ENCODE peak calls at places on chromosome X, in four cellular contexts. V is adrenal gland, M is left ventricle myocardium inferior, K is ascending aorta. C is an unnamed sample.
A peak's percentile ranks its signal among the peaks of the same experiment; 100 is the strongest.

GRCh38 chrX:84133023-84133422 is 55.0 kb downstream of the RPS6KA6 start:
- DNase-seq in V (no peak), M (no peak), K (no peak), C (no peak)

GRCh38 chrX:97016106-97016505 is 132.4 kb downstream of the RPA4 start:
- DNase-seq in V (no peak), M (no peak), K (no peak), C (no peak)

GRCh38 chrX:20361081-20361889 is 94.6 kb upstream of the RPS6KA3 start:
- DNase-seq in V (no peak), M (peak; percentile 21), K (no peak), C (no peak)

GRCh38 chrX:130497531-130497930 is 95.7 kb downstream of the RBMX2 start:
- DNase-seq in V (no peak), M (no peak), K (no peak), C (no peak)

GRCh38 chrX:102042706-102043325 is 82.7 kb upstream of the TCEAL2 start:
- DNase-seq in V (no peak), M (no peak), K (no peak), C (no peak)

GRCh38 chrX:123425471-123425870 is 241.4 kb downstream of the GRIA3 start:
- DNase-seq in V (no peak), M (no peak), K (no peak), C (no peak)

GRCh38 chrX:703466-704210 is 73.0 kb downstream of the SHOX start:
- DNase-seq in V (no peak), M (no peak), K (no peak), C (no peak)

GRCh38 chrX:81957900-81958545 is 756.1 kb downstream of the SH3BGRL start:
- DNase-seq in V (peak; percentile 9), M (no peak), K (no peak), C (no peak)

GRCh38 chrX:53281321-53281822 is at the start of gene IQSEC2:
- DNase-seq in V (peak; percentile 90), M (peak; percentile 85), K (peak; percentile 19), C (peak; percentile 85)

GRCh38 chrX:20066968-20067708 is 49.6 kb downstream of the MAP7D2 start:
- DNase-seq in V (no peak), M (no peak), K (no peak), C (no peak)

GRCh38 chrX:152897216-152898144 is at the start of gene ZNF185:
- DNase-seq in V (peak; percentile 65), M (no peak), K (no peak), C (peak; percentile 66)

GRCh38 chrX:17078031-17078730 is 131.7 kb downstream of the REPS2 start:
- DNase-seq in V (peak; percentile 47), M (no peak), K (no peak), C (no peak)

GRCh38 chrX:123964155-123964554 is 2.6 kb downstream of the STAG2 start:
- DNase-seq in V (no peak), M (no peak), K (no peak), C (no peak)

GRCh38 chrX:23694606-23695005 is 27.3 kb downstream of the PRDX4 start:
- DNase-seq in V (peak; percentile 48), M (peak; percentile 24), K (no peak), C (peak; percentile 36)

GRCh38 chrX:138710866-138711331 is 618 bp downstream of the FGF13 start:
- DNase-seq in V (no peak), M (peak; percentile 8), K (no peak), C (no peak)

GRCh38 chrX:13029831-13030771 is 14.3 kb downstream of the FAM9C start:
- DNase-seq in V (no peak), M (no peak), K (no peak), C (no peak)

GRCh38 chrX:112779139-112779538 is 61.5 kb downstream of the AMOT start:
- DNase-seq in V (no peak), M (no peak), K (no peak), C (no peak)

GRCh38 chrX:128078545-128078944 is 26.3 kb upstream of the ACTRT1 start:
- DNase-seq in V (no peak), M (no peak), K (no peak), C (no peak)

GRCh38 chrX:39693298-39693697 is 404.5 kb downstream of the BCOR start:
- DNase-seq in V (no peak), M (no peak), K (no peak), C (peak; percentile 36)

GRCh38 chrX:74534569-74535038 is 79.8 kb downstream of the RLIM start:
- DNase-seq in V (no peak), M (no peak), K (no peak), C (no peak)

GRCh38 chrX:153407736-153408135 is 3.5 kb upstream of the ZFP92 start:
- DNase-seq in V (no peak), M (no peak), K (no peak), C (no peak)

GRCh38 chrX:50827996-50828395 is 14.0 kb upstream of the SHROOM4 start:
- DNase-seq in V (no peak), M (no peak), K (no peak), C (no peak)

DNA sequence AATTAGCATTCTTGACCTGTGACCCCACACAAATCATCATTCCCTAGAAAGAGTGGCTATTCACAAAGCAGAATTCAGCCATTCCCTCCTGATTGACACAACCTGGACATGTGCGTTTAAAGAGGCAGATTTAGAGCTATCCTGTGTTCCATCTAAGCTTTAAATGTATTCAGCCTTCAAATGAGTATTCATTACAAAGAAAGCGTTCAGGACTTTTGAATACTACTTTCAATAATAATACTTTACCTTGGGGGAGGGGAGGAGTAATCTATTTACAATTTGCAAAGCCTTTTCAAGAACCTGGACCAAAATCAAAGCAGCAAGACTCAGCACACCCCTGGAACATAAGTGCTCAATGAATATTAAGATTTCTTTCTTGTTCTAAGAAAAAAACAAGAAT is 22.5 kb upstream of the GPC4 start:
- DNase-seq in V (no peak), M (no peak), K (no peak), C (no peak)
- H3K4me1 ChIP-seq in V (no peaks in the 10 kb centered on the region), M (no peaks in the 10 kb centered on the region), K (no peaks in the 10 kb centered on the region), C (no peaks in the 10 kb centered on the region)

GRCh38 chrX:154541896-154542722 is 4.5 kb downstream of the G6PD start:
- DNase-seq in V (peak; percentile 89), M (peak; percentile 73), K (peak; percentile 67), C (peak; percentile 69)
- H3K4me1 ChIP-seq in V (peaks cover 24% of the 10 kb centered on the region), M (peaks cover 25% of the 10 kb centered on the region), K (peaks cover 10% of the 10 kb centered on the region), C (no peaks in the 10 kb centered on the region)

DNA sequence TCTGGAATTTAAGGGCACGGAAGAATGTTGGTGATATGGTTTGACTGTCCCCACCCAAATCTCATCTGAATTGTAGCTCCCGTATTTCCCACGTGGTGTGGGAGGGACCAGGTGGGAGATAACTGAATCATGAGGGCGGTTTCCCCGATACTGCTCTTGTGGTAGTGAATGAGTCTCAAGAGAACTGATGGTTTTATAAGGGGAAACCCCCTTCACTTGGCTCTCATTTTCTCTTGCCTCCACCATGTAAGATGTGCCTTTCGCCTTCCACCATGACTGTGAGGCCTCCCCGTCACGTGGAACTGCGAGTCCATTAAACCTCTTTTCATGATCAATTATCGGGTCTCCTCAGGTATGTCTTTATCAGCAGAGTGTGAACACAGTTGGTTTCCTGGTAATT is 25.6 kb upstream of the DHRSX start:
- DNase-seq in V (no peak), M (no peak), K (no peak), C (no peak)
- H3K4me1 ChIP-seq in V (no peaks in the 10 kb centered on the region), M (no peaks in the 10 kb centered on the region), K (no peaks in the 10 kb centered on the region), C (no peaks in the 10 kb centered on the region)

DNA sequence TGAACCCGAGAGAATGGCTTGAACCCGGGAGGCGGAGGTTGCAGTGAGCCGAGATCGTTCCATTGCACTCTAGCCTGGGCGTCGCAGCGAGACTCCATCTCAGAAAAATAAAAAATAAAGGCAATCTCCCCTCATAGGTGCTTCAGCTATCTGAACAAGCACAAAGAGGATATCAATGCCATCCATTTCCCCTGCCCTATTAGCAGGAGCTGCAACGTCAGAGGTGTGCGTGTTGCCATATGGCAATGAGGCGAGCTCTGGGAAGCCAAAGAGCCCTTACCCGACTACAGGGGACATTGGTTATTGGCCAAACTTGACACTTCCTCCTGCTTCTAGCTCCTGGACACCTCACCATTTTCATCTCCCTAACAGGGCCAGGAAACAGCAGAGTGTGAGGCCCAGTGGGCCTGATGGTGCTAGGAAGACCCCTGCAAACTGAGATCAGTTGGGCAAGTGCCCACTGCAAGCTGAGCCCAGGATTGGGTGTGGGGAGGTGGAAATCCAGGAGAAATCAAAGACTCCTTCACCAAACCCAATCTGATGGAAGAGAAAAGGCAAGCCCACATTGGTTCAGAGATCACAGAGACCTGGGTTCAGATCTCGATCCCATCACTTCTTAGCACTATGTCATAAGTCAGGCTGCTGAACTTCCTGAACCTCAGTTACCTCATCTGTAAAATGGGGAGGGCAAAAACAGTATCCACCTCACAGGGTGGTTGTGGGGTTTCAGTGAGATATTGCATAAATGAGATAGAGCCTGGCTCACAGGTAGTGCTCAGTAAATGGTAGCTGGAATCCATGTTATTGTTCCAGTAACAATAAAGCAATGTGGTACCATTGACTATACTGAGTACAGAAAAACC is 21.2 kb downstream of the SLC25A5 start:
- DNase-seq in V (no peak), M (no peak), K (no peak), C (no peak)
- H3K4me1 ChIP-seq in V (no peaks in the 10 kb centered on the region), M (no peaks in the 10 kb centered on the region), K (no peaks in the 10 kb centered on the region), C (no peaks in the 10 kb centered on the region)

DNA sequence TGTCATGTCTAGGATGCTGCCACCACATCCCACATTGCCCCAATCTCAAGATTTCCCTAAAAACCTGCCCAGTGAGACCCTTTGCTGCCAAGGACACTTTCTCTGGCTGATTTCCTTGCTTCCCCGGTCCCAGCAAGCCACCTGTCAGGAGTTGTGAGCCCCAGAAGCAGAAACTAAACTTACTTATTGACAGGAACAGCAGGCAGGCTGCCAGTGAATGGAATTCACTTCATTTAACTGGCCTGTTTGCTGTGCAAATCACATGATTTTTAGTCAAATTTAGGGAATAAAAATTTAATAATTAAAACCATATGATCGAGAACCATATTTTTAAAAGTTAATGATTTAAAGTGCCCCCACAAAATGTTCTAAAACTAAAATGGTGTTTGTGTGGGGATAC is 48.5 kb downstream of the MAMLD1 start:
- DNase-seq in V (no peak), M (no peak), K (no peak), C (no peak)
- H3K4me1 ChIP-seq in V (no peaks in the 10 kb centered on the region), M (peaks cover 18% of the 10 kb centered on the region), K (no peaks in the 10 kb centered on the region), C (no peaks in the 10 kb centered on the region)

C was measured in pancreas.